ENCODE peak calls at places on chromosomes 1 and 21, in six cellular contexts. P is NB4, F is Peyer's patch, T is OCI-LY7, G is MM.1S, V is prostate gland. U is an unnamed sample.

GRCh38 chr21:34743285-34743684 is 74.5 kb downstream of the CLIC6 start:
- DNase-seq in P (no peak), F (no peak), T (no peak), G (no peak), V (no peak), U (no peak)

GRCh38 chr1:117177376-117177775 is 33.4 kb downstream of the VTCN1 start:
- DNase-seq in P (no peak), F (no peak), T (no peak), G (no peak), V (no peak), U (no peak)

GRCh38 chr1:181334724-181335123 is 148.6 kb upstream of the CACNA1E start:
- DNase-seq in P (no peak), F (no peak), T (no peak), G (no peak), V (no peak), U (no peak)

GRCh38 chr1:160904783-160905616 is 20.0 kb upstream of the ITLN1 start:
- DNase-seq in P (no peak), F (no peak), T (no peak), G (no peak), V (no peak), U (no peak)

GRCh38 chr1:65066379-65066765 is 81.6 kb upstream of the AK4 start:
- DNase-seq in P (no peak), F (no peak), T (no peak), G (no peak), V (no peak), U (no peak)

GRCh38 chr1:174968750-174969244 is 30.9 kb upstream of the CACYBP start:
- DNase-seq in P (peak), F (no peak), T (peak), G (peak), V (no peak), U (peak)

GRCh38 chr1:165712764-165713163 is 14.4 kb upstream of the ALDH9A1 start:
- DNase-seq in P (no peak), F (no peak), T (no peak), G (no peak), V (no peak), U (no peak)

GRCh38 chr1:217498209-217498608 is 132.7 kb downstream of the GPATCH2 start:
- DNase-seq in P (no peak), F (no peak), T (no peak), G (no peak), V (no peak), U (no peak)

GRCh38 chr1:155017946-155018316 is 15.3 kb downstream of the ZBTB7B start:
- DNase-seq in P (no peak), F (no peak), T (peak), G (no peak), V (no peak), U (no peak)

GRCh38 chr21:45972353-45972715 is 9.2 kb upstream of the COL6A1 start:
- DNase-seq in P (no peak), F (no peak), T (no peak), G (no peak), V (no peak), U (no peak)

GRCh38 chr1:63794927-63795326 is 21.1 kb downstream of the ROR1 start:
- DNase-seq in P (no peak), F (no peak), T (no peak), G (no peak), V (no peak), U (no peak)

GRCh38 chr1:14826172-14826636 is 227.7 kb downstream of the KAZN start:
- DNase-seq in P (no peak), F (no peak), T (no peak), G (no peak), V (no peak), U (no peak)

GRCh38 chr1:177206831-177207230 is 36.1 kb downstream of the BRINP2 start:
- DNase-seq in P (no peak), F (no peak), T (no peak), G (no peak), V (no peak), U (no peak)

GRCh38 chr1:208118306-208118705 is 125.9 kb downstream of the PLXNA2 start:
- DNase-seq in P (no peak), F (no peak), T (no peak), G (no peak), V (no peak), U (no peak)

GRCh38 chr21:21688877-21689276 is 690.7 kb downstream of the NCAM2 start:
- DNase-seq in P (peak), F (no peak), T (no peak), G (peak), V (no peak), U (no peak)

GRCh38 chr21:44966135-44967081 is 26.6 kb downstream of the SLX9 start:
- DNase-seq in P (no peak), F (no peak), T (no peak), G (no peak), V (peak), U (no peak)

GRCh38 chr1:235708390-235708962 is 58.9 kb upstream of the GNG4 start:
- DNase-seq in P (no peak), F (no peak), T (no peak), G (no peak), V (no peak), U (no peak)

GRCh38 chr21:22575165-22575584 is 1577.0 kb downstream of the NCAM2 start:
- DNase-seq in P (peak), F (no peak), T (peak), G (peak), V (no peak), U (no peak)

GRCh38 chr1:225834417-225835329 is 24.7 kb downstream of the EPHX1 start:
- DNase-seq in P (no peak), F (no peak), T (no peak), G (no peak), V (peak), U (no peak)

GRCh38 chr1:113998361-113998760 is 19.1 kb downstream of the OLFML3 start:
- DNase-seq in P (peak), F (no peak), T (no peak), G (no peak), V (no peak), U (no peak)

GRCh38 chr21:33069645-33069993 is 322 bp upstream of the OLIG1 start:
- DNase-seq in P (no peak), F (no peak), T (no peak), G (no peak), V (no peak), U (no peak)

GRCh38 chr21:33069243-33069642 is 698 bp upstream of the OLIG1 start:
- DNase-seq in P (no peak), F (no peak), T (no peak), G (no peak), V (no peak), U (no peak)

GRCh38 chr21:33071878-33072306 is 2.0 kb downstream of the OLIG1 start:
- DNase-seq in P (peak), F (no peak), T (no peak), G (peak), V (no peak), U (no peak)

GRCh38 chr21:33069994-33070811 is at the start of gene OLIG1:
- DNase-seq in P (peak), F (no peak), T (no peak), G (no peak), V (peak), U (peak)

GRCh38 chr21:33070921-33071877 is 1.3 kb downstream of the OLIG1 start:
- DNase-seq in P (peak), F (no peak), T (no peak), G (peak), V (no peak), U (no peak)
- H3K4me3 ChIP-seq in P (peak), F (peak), T (no peak), G (peak), V (peak), U (peak)

DNA sequence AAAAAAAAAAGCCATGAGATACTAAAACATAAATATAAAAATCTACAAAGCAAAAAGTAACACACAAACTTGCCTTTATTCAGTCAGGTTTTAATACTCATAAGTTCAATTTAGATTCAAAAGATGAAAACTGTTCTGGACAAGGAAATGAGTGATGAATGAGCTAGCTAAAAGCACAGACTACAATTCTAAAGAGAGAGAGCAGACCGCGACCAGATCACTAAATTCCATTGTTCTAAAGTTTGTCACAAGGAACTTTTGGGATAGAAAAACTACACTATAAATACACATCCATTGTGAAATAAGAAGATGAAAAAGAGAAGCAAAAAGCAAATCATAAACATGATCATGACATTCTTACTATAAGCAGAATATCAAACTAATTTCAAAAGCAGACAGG is 1.7 kb downstream of the ODF2L start:
- DNase-seq in P (no peak), F (no peak), T (no peak), G (no peak), V (no peak), U (no peak)
- H3K4me3 ChIP-seq in P (no peak), F (no peak), T (no peak), G (no peak), V (no peak), U (no peak)

DNA sequence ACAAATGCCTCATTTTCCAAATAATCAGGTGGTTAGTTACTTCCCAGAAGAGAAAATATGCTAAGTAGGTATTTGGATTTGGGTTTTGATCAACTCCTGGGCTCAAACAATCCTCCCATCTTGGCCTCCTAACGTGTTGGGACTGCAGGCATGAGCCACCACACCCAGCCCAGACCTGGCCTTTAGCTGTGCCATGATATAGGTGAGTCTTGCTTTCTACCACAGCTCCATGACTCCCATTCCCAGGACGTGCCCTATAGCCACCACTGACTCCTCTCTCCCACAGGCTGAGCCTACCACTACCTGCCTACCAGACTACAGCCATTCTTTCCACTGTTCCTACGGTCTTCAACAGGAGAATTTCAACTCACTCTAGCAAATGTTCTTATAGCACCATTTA is 1.8 kb upstream of the SLC1A7 start:
- DNase-seq in P (no peak), F (no peak), T (no peak), G (no peak), V (no peak), U (no peak)
- H3K4me3 ChIP-seq in P (no peak), F (no peak), T (no peak), G (no peak), V (no peak), U (no peak)

DNA sequence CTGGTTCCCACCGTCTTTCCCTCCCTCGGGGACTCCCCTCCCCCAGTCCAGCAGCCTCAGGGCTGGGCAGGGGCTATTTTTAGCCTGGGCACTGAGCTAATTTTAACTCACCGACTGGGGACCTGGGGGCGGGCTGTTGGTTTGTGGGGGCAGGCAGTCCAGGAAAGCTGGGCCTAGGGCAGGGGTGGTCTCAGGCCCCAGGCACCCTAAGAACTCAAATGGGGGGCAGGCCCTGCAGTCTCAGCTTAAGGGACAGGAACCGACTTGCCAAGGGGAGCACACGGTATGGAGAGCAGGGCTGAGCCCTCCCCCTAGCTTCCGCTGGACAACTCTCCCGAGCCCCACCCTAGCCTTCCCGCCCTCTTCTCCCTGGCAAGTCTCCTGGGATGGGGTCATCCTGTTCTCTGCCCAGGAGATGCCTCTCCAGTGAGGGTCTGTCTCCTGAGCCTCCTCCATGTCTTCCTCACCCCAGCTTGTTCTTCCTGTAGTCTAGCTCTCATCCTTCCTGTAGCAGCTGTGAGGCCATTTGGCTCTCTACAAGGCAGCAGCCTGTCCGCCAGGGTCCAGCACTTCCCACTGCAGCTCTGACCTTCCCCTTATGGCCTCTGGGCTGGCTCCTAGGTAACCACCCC is 10.1 kb downstream of the MEF2D start:
- DNase-seq in P (peak), F (no peak), T (peak), G (peak), V (no peak), U (no peak)
- H3K4me3 ChIP-seq in P (peak), F (peak), T (peak), G (peak), V (peak), U (no peak)